ENCODE peak calls at places on chromosomes 7 and 10, in nine cellular contexts. T is psoas muscle, L is cardiac muscle cell, I is heart left ventricle, X is adipocyte, B is lower leg skin, S is left ventricle myocardium inferior, W is AG09309, G is GM23338. C is an unnamed sample.

GRCh38 chr7:44486693-44487092 is 3.8 kb downstream of the NUDCD3 start:
- DNase-seq in S (no peak), T (no peak), B (no peak), L (peak), X (no peak), I (no peak), G (no peak), W (no peak), C (no peak)

GRCh38 chr7:151271699-151272355 is 23.3 kb upstream of the SMARCD3 start:
- DNase-seq in G (no peak), I (peak), B (peak), W (no peak), X (peak), L (peak), S (no peak), T (peak), C (no peak)

GRCh38 chr7:128099204-128099671 is 68.0 kb upstream of the LRRC4 start:
- DNase-seq in W (peak), T (no peak), X (peak), L (no peak), B (no peak), G (no peak), I (no peak), S (no peak), C (no peak)

GRCh38 chr7:50418086-50418515 is 32.0 kb downstream of the FIGNL1 start:
- DNase-seq in T (peak), W (peak), I (peak), B (no peak), S (peak), G (peak), L (peak), X (peak), C (peak)

GRCh38 chr10:35643151-35643975 is 1.3 kb upstream of the FZD8 start:
- DNase-seq in G (peak), S (peak), B (peak), L (peak), T (peak), X (peak), W (peak), I (peak), C (peak)

GRCh38 chr7:130821864-130822263 is 87.9 kb upstream of the KLF14 start:
- DNase-seq in G (no peak), S (no peak), B (no peak), L (no peak), T (no peak), X (no peak), I (no peak), W (no peak), C (no peak)

GRCh38 chr7:158957921-158958471 is 101.6 kb downstream of the DYNC2I1 start:
- DNase-seq in B (peak), W (no peak), I (no peak), S (no peak), G (peak), T (no peak), X (no peak), L (no peak), C (peak)

GRCh38 chr7:29565186-29565540 is 1.5 kb downstream of the PRR15 start:
- DNase-seq in T (no peak), L (no peak), S (no peak), I (no peak), X (peak), G (peak), B (no peak), W (no peak), C (no peak)

GRCh38 chr7:2945171-2945570 is 98.5 kb downstream of the CARD11 start:
- DNase-seq in S (no peak), G (no peak), I (no peak), T (no peak), X (no peak), L (no peak), B (no peak), W (no peak), C (no peak)

GRCh38 chr7:31443457-31443856 is 70.4 kb upstream of the ITPRID1 start:
- DNase-seq in X (peak), I (no peak), T (no peak), B (no peak), S (no peak), L (peak), W (peak), G (peak), C (peak)

GRCh38 chr7:28054531-28055160 is 125.9 kb downstream of the JAZF1 start:
- DNase-seq in T (no peak), S (no peak), W (no peak), X (no peak), L (no peak), G (no peak), B (no peak), I (no peak), C (no peak)

GRCh38 chr10:101745074-101745690 is 30.7 kb downstream of the FGF8 start:
- DNase-seq in T (no peak), L (peak), I (no peak), W (no peak), X (no peak), G (no peak), S (no peak), B (peak), C (no peak)

GRCh38 chr10:50152792-50153272 is 85.1 kb downstream of the WASHC2A start:
- DNase-seq in L (no peak), W (no peak), B (no peak), G (peak), T (peak), X (no peak), I (no peak), S (peak), C (no peak)

GRCh38 chr7:7103343-7104313 is 78.7 kb upstream of the C1GALT1 start:
- DNase-seq in B (no peak), T (no peak), S (no peak), W (peak), X (peak), I (no peak), L (peak), G (peak), C (no peak)

GRCh38 chr7:99953649-99954048 is 22.2 kb downstream of the AZGP1 start:
- DNase-seq in B (peak), X (peak), L (peak), T (peak), W (peak), G (no peak), S (no peak), I (no peak), C (no peak)

GRCh38 chr10:58072634-58073033 is 195.1 kb downstream of the IPMK start:
- DNase-seq in L (no peak), G (no peak), T (no peak), X (no peak), W (no peak), S (no peak), B (no peak), I (no peak), C (no peak)

GRCh38 chr7:94250124-94250523 is 144.6 kb upstream of the COL1A2 start:
- DNase-seq in L (no peak), I (no peak), B (no peak), X (no peak), T (no peak), G (no peak), W (no peak), S (no peak), C (no peak)

GRCh38 chr10:78408671-78409472 is 375.2 kb downstream of the RPS24 start:
- DNase-seq in G (peak), X (peak), I (peak), L (peak), S (peak), T (peak), B (peak), W (no peak), C (no peak)

GRCh38 chr10:63711361-63711760 is 190.2 kb downstream of the REEP3 start:
- DNase-seq in B (no peak), T (peak), X (no peak), W (no peak), G (peak), L (peak), I (peak), S (peak), C (no peak)

GRCh38 chr7:107014381-107015023 is 30.0 kb upstream of the PRKAR2B start:
- DNase-seq in S (no peak), W (no peak), G (peak), T (no peak), X (no peak), L (peak), I (peak), B (no peak), C (no peak)

GRCh38 chr10:13271552-13272163 is 28.2 kb downstream of the PHYH start:
- DNase-seq in S (peak), X (no peak), I (peak), B (peak), L (peak), W (no peak), T (peak), G (peak), C (peak)

GRCh38 chr10:78995977-78996355 is 72.8 kb upstream of the ZMIZ1 start:
- DNase-seq in S (no peak), B (no peak), W (no peak), I (no peak), T (peak), L (no peak), X (no peak), G (no peak), C (no peak)

GRCh38 chr10:77787440-77787839 is 139.1 kb downstream of the DLG5 start:
- DNase-seq in B (no peak), L (no peak), X (no peak), T (no peak), S (no peak), G (no peak), I (no peak), W (no peak), C (no peak)

GRCh38 chr7:151451156-151451555 is 11.2 kb upstream of the CRYGN start:
- DNase-seq in W (no peak), B (no peak), L (no peak), S (no peak), I (no peak), G (no peak), T (no peak), X (no peak), C (no peak)

GRCh38 chr10:49139000-49139865 is 5.4 kb upstream of the FAM170B start:
- DNase-seq in X (peak), L (peak), S (no peak), W (peak), G (no peak), I (peak), B (no peak), T (no peak), C (no peak)

DNA sequence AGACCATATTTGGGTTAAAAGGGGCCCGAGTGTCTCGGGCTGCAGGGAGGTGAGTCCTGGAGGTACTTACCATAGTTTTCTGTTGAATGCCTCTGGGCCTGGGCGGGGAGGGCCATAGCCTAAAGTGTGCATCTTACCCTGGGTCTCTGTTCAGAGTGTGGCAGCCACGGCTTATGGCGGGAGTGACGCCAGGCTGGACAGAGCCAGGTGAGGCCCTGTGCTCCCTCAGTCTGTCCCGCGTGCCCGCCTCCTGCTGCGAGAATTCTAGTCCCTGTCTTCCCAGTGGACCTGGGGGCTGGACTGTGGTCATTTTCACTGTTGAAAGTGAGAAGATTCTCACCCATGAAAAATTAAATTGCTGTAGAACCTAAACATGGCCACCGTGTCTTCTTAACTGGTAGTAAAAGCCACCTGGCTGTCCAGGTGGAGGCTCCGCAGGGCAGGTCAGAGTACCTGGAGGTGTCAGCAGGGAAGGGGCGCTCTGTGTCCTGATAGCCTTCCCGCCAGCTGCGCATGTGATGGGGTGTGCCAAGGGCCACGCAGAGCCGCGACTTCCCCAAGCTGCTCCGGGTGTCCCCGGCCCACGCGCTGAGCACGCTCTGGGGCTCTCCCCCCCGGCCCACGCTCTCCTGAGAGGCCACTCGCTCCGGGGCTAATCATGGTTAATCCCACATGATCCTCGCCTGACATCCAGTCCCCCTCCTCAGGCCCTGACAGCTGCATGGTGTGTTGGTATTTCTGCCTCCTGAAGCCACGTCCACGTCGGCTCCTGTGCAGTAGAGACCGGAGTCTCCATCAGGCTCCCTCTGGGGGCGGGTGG is 20.3 kb downstream of the INPP5A start:
- DNase-seq in B (no peak), I (no peak), S (no peak), X (no peak), T (no peak), G (no peak), W (no peak), L (no peak), C (no peak)
- H3K4me3 ChIP-seq in B (no peak), I (no peak), S (no peak), X (no peak), T (no peak), G (no peak), W (no peak), L (no peak), C (no peak)

GRCh38 chr10:73979428-73980407 is 18.2 kb upstream of the VCL start:
- DNase-seq in S (no peak), W (no peak), X (no peak), I (no peak), L (no peak), T (no peak), B (no peak), G (no peak), C (no peak)
- H3K4me3 ChIP-seq in S (no peak), W (no peak), X (no peak), I (no peak), L (no peak), T (no peak), B (no peak), G (no peak), C (no peak)

GRCh38 chr10:133388973-133389818 is 4.8 kb upstream of the MTG1 start:
- DNase-seq in W (no peak), I (no peak), X (no peak), B (peak), T (no peak), S (no peak), L (no peak), G (no peak), C (no peak)
- H3K4me3 ChIP-seq in W (no peak), I (no peak), X (no peak), B (no peak), T (no peak), S (peak), L (no peak), G (no peak), C (no peak)

GRCh38 chr7:155517452-155517851 is 28.9 kb downstream of the CNPY1 start:
- DNase-seq in S (no peak), W (no peak), X (no peak), B (peak), L (no peak), T (no peak), I (no peak), G (no peak), C (no peak)
- H3K4me3 ChIP-seq in S (no peak), W (no peak), X (no peak), B (no peak), L (no peak), T (no peak), I (no peak), G (no peak), C (no peak)

GRCh38 chr10:100736809-100737358 is 8.5 kb upstream of the PAX2 start:
- DNase-seq in I (no peak), X (no peak), W (no peak), S (no peak), L (no peak), B (no peak), G (peak), T (no peak), C (no peak)

GRCh38 chr10:100736144-100736808 is 9.1 kb upstream of the PAX2 start:
- DNase-seq in T (no peak), G (no peak), B (no peak), S (no peak), W (no peak), L (no peak), X (no peak), I (no peak), C (no peak)

GRCh38 chr10:100738055-100738827 is 7.1 kb upstream of the PAX2 start:
- DNase-seq in I (no peak), X (no peak), G (peak), S (no peak), T (no peak), B (no peak), L (no peak), W (no peak), C (no peak)

GRCh38 chr10:100735345-100736143 is 9.8 kb upstream of the PAX2 start:
- DNase-seq in T (no peak), G (peak), X (no peak), W (no peak), I (no peak), B (no peak), S (no peak), L (no peak), C (no peak)

GRCh38 chr10:100737359-100738054 is 7.9 kb upstream of the PAX2 start:
- DNase-seq in T (no peak), W (no peak), L (no peak), B (no peak), I (no peak), S (no peak), G (peak), X (no peak), C (no peak)
- H3K4me3 ChIP-seq in T (peak), W (no peak), L (no peak), B (no peak), I (peak), S (peak), G (peak), X (peak), C (no peak)

C was measured in HAP-1.